ENCODE peak calls at places on chromosomes 1 and 21, in four cellular contexts. T is pancreas, W is heart right ventricle, Y is lung. A is an unnamed sample.

GRCh38 chr1:6134741-6135510 is 45.2 kb downstream of the CHD5 start:
- DNase-seq in Y (no peak), T (peak; percentile 32), W (no peak), A (no peak)

GRCh38 chr1:223244366-223245103 is 101.5 kb upstream of the TLR5 start:
- DNase-seq in Y (no peak), T (no peak), W (no peak), A (no peak)

GRCh38 chr21:37564341-37564923 is 197.9 kb downstream of the DYRK1A start:
- DNase-seq in W (peak; percentile 80), Y (peak; percentile 76), T (peak; percentile 80), A (peak; percentile 67)

GRCh38 chr1:195754874-195755273 is 853.4 kb downstream of the KCNT2 start:
- DNase-seq in Y (no peak), T (no peak), W (no peak), A (no peak)

GRCh38 chr1:183896466-183897026 is 91.6 kb downstream of the RGL1 start:
- DNase-seq in W (no peak), Y (no peak), T (no peak), A (no peak)

GRCh38 chr1:145985502-145986439 is 10.6 kb downstream of the TXNIP start:
- DNase-seq in W (peak; percentile 87), Y (peak; percentile 51), T (no peak), A (no peak)

GRCh38 chr1:226033599-226034390 is 28.7 kb upstream of the H3-3A start:
- DNase-seq in W (peak; percentile 9), Y (no peak), T (no peak), A (no peak)

GRCh38 chr1:20112279-20113000 is 6.9 kb downstream of the PLA2G2D start:
- DNase-seq in T (no peak), Y (no peak), W (no peak), A (no peak)

GRCh38 chr1:160664573-160665051 is 17.8 kb upstream of the SLAMF1 start:
- DNase-seq in T (no peak), W (no peak), Y (no peak), A (no peak)

GRCh38 chr21:36965720-36966065 is 776 bp downstream of the HLCS start:
- DNase-seq in Y (no peak), W (no peak), T (no peak), A (no peak)

GRCh38 chr1:35448344-35448801 is 108.8 kb downstream of the KIAA0319L start:
- DNase-seq in W (no peak), T (no peak), Y (peak; percentile 79), A (no peak)

GRCh38 chr1:53281180-53281579 is 42.9 kb upstream of the MAGOH start:
- DNase-seq in Y (no peak), T (no peak), W (no peak), A (no peak)

GRCh38 chr1:152167835-152168534 is 9.0 kb upstream of the RPTN start:
- DNase-seq in Y (no peak), W (no peak), T (no peak), A (no peak)

GRCh38 chr1:213066363-213066762 is 15.3 kb downstream of the RPS6KC1 start:
- DNase-seq in W (no peak), T (no peak), Y (no peak), A (no peak)

GRCh38 chr1:48916121-48917069 is 139.7 kb upstream of the BEND5 start:
- DNase-seq in Y (no peak), T (no peak), W (no peak), A (no peak)

GRCh38 chr1:205124726-205125125 is 2.9 kb upstream of the RBBP5 start:
- DNase-seq in W (no peak), T (no peak), Y (no peak), A (no peak)

GRCh38 chr1:211831558-211832323 is 1.2 kb upstream of the LPGAT1 start:
- DNase-seq in T (no peak), Y (no peak), W (no peak), A (no peak)

GRCh38 chr1:246001142-246001812 is 505.8 kb downstream of the SMYD3 start:
- DNase-seq in Y (no peak), T (no peak), W (no peak), A (no peak)

GRCh38 chr21:17386498-17386897 is 126.3 kb upstream of the CXADR start:
- DNase-seq in T (no peak), W (no peak), Y (no peak), A (no peak)

GRCh38 chr1:160971618-160972056 is 17.0 kb upstream of the ITLN2 start:
- DNase-seq in T (no peak), W (no peak), Y (no peak), A (no peak)

GRCh38 chr1:151639466-151639865 is 27.6 kb downstream of the SNX27 start:
- DNase-seq in T (no peak), Y (no peak), W (no peak), A (no peak)

GRCh38 chr1:245310605-245311531 is 156.1 kb downstream of the KIF26B start:
- DNase-seq in W (no peak), T (no peak), Y (no peak), A (no peak)

GRCh38 chr1:107687846-107688753 is 276.9 kb downstream of the VAV3 start:
- DNase-seq in Y (no peak), W (no peak), T (no peak), A (no peak)

GRCh38 chr21:43195131-43196021 is 26.6 kb downstream of the CRYAA start:
- DNase-seq in T (no peak), Y (no peak), W (peak; percentile 67), A (no peak)

GRCh38 chr1:213737398-213738040 is 250.3 kb upstream of the PROX1 start:
- DNase-seq in W (no peak), T (no peak), Y (no peak), A (no peak)

GRCh38 chr1:66563094-66563800 is 29.3 kb downstream of the SGIP1 start:
- DNase-seq in T (no peak), Y (no peak), W (peak; percentile 61), A (no peak)

GRCh38 chr1:177355575-177355974 is 184.8 kb downstream of the BRINP2 start:
- DNase-seq in W (no peak), T (no peak), Y (no peak), A (no peak)

GRCh38 chr1:215076312-215076711 is 6.2 kb upstream of the KCNK2 start:
- DNase-seq in W (no peak), Y (no peak), T (no peak), A (no peak)

GRCh38 chr1:24481843-24482610 is 20.6 kb upstream of the RCAN3 start:
- DNase-seq in Y (no peak), W (no peak), T (no peak), A (no peak)

GRCh38 chr1:184110253-184111204 is 59.0 kb downstream of the TSEN15 start:
- DNase-seq in W (no peak), Y (no peak), T (no peak), A (no peak)

GRCh38 chr1:181219938-181220337 is 131.4 kb downstream of the IER5 start:
- DNase-seq in T (no peak), Y (no peak), W (no peak), A (no peak)

GRCh38 chr1:160053548-160054365 is 16.2 kb downstream of the KCNJ10 start:
- DNase-seq in W (no peak), T (no peak), Y (no peak), A (no peak)

GRCh38 chr1:151720190-151720953 is 950 bp upstream of the RIIAD1 start:
- DNase-seq in Y (no peak), W (no peak), T (no peak), A (no peak)

GRCh38 chr1:59664167-59664566 is 150.6 kb upstream of the HOOK1 start:
- DNase-seq in W (no peak), T (no peak), Y (no peak), A (no peak)

DNA sequence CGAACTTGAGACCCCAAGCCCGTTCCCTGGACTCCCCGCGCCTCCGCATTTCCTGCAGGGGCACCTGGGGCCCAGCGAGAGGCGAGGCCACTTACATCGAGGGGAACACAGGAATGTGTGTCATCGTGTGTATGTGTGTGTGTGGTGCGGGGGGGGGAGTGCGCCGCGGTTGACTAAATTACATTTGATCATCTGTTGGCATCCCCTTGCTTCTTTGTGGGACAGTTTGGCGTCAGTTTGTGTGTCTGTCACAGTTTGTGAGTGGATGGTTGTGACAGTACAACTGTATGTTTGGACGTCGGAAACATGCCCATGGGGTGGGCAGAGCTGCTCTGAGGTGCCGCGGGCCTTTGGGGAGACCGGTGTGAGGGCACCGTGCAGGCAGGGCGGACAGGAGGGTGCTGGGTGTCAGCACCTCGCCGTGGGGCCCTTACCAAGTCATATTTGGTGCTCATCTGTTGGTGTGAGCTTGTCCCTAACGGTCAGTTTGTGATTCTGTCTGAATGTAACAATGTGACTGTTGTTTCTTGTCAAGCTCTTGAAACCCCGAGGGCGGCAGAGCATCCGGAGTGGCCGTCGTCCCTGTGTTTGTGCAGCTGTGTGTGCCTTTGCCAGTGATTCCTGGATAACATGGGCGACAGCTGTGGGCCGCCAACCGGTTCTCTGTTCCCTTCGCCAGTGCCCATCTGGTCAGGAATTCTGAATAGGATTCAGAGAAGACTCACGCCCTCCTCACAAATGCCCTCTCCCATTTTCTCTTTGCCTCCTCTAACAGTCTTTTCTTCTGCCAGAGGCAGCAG is 899 bp downstream of the OPRD1 start:
- DNase-seq in Y (no peak), W (no peak), T (no peak), A (no peak)
- H3K27me3 ChIP-seq in Y (peaks cover 15% of the 10 kb centered on the region), W (peaks cover 59% of the 10 kb centered on the region), T (no peaks in the 10 kb centered on the region), A (peaks cover 63% of the 10 kb centered on the region)

GRCh38 chr1:115428262-115428661 is 90.2 kb upstream of the NGF start:
- DNase-seq in T (no peak), Y (no peak), W (no peak), A (no peak)

GRCh38 chr1:115426990-115427389 is 88.9 kb upstream of the NGF start:
- DNase-seq in W (no peak), T (no peak), Y (no peak), A (no peak)

GRCh38 chr1:115426271-115426771 is 88.3 kb upstream of the NGF start:
- DNase-seq in W (peak; percentile 87), T (peak; percentile 29), Y (no peak), A (no peak)

GRCh38 chr1:115419571-115419970 is 81.5 kb upstream of the NGF start:
- DNase-seq in W (no peak), T (no peak), Y (no peak), A (no peak)

GRCh38 chr1:115423776-115424175 is 85.7 kb upstream of the NGF start:
- DNase-seq in T (no peak), Y (no peak), W (no peak), A (no peak)
- TF ChIP-seq CTCF in T (no peak), Y (no peak), W (no peak), A (no peak)

GRCh38 chr1:164836614-164837018 is 277.6 kb downstream of the PBX1 start:
- DNase-seq in T (no peak), Y (no peak), W (peak; percentile 19), A (no peak)

GRCh38 chr1:164834641-164835040 is 275.7 kb downstream of the PBX1 start:
- DNase-seq in Y (no peak), T (no peak), W (no peak), A (no peak)

GRCh38 chr1:164830628-164831027 is 271.6 kb downstream of the PBX1 start:
- DNase-seq in W (no peak), T (no peak), Y (no peak), A (no peak)
- H3K27ac ChIP-seq in W (no peak overlapping the region), T (no peak overlapping the region), Y (no peak overlapping the region), A (no peak overlapping the region)

DNA sequence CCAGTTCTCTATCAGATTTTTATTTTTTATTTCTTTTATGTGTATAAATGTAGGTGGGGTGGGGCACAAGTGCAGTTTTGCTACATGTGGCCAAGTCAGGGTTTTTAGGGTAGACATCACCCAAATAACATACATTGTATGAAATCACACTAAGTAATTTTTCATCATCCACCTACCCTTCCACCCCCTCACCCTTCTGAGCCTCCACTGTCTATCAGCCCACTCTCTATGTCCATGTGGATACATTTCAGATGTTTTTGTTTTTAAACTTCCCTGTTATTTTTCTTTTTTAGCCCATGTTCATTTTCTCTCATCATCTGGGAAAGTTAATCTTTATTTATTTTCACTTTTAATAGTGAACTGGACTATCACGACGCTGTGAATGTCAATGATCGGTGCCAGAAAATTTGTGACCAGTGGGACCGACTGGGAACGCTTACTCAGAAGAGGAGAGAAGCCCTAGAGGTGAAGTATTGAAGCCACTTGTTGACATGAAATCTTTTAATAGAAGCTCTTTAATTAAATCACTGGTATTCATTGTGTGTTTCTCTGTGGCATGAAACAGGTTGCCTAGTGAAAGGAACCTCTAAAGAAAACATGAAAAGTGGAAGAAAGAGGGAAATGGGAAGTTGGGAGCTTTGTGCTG is 47.7 kb upstream of the MTR start:
- DNase-seq in T (no peak), W (no peak), Y (no peak), A (no peak)
- H3K27me3 ChIP-seq in T (no peaks in the 10 kb centered on the region), W (no peaks in the 10 kb centered on the region), Y (no peaks in the 10 kb centered on the region), A (peaks cover 7% of the 10 kb centered on the region)